ENCODE peak calls at places on chromosomes 6 and 20, in nine cellular contexts. H is cardiac muscle cell, V is choroid plexus epithelial cell, Y is GM12865, S is A549, X is ovary, Z is SK-N-SH, N is lower lobe of right lung, E is fibroblast of the aortic adventitia. P is an unnamed sample.

GRCh38 chr6:47710295-47710694 is 11.9 kb downstream of the ADGRF4 start:
- DNase-seq in X (no peak), E (no peak), N (no peak), V (no peak), S (no peak), H (no peak), Y (no peak), Z (no peak), P (no peak)

GRCh38 chr20:46111028-46111835 is 6.9 kb upstream of the CD40 start:
- DNase-seq in V (no peak), E (peak), Y (peak), S (no peak), Z (no peak), X (no peak), N (peak), H (no peak), P (no peak)

GRCh38 chr20:59735486-59735885 is 131.1 kb downstream of the PHACTR3 start:
- DNase-seq in Z (no peak), X (no peak), H (no peak), S (no peak), V (no peak), N (no peak), E (no peak), Y (no peak), P (no peak)

GRCh38 chr6:84065718-84066290 is 32.2 kb downstream of the MRAP2 start:
- DNase-seq in N (no peak), S (no peak), Z (no peak), V (peak), Y (peak), H (peak), X (no peak), E (peak), P (no peak)

GRCh38 chr6:100267002-100267401 is 197.7 kb downstream of the SIM1 start:
- DNase-seq in E (peak), V (no peak), H (no peak), S (no peak), N (no peak), X (no peak), Y (no peak), Z (no peak), P (no peak)

GRCh38 chr6:161367472-161367871 is 93.6 kb upstream of the AGPAT4 start:
- DNase-seq in Y (no peak), N (no peak), H (peak), S (no peak), V (no peak), E (no peak), X (no peak), Z (no peak), P (no peak)

GRCh38 chr6:86615299-86615698 is 322.0 kb upstream of the HTR1E start:
- DNase-seq in H (no peak), Z (no peak), V (no peak), Y (no peak), E (no peak), N (no peak), S (no peak), X (no peak), P (no peak)

GRCh38 chr20:58003525-58003924 is 224.9 kb downstream of the ANKRD60 start:
- DNase-seq in Z (no peak), E (no peak), X (no peak), H (no peak), Y (peak), V (no peak), S (peak), N (no peak), P (no peak)

GRCh38 chr6:89440200-89440599 is 7.2 kb downstream of the ANKRD6 start:
- DNase-seq in E (no peak), X (no peak), V (no peak), Y (no peak), N (no peak), Z (no peak), H (no peak), S (no peak), P (peak)

GRCh38 chr6:48957781-48958180 is 505.3 kb downstream of the MMUT start:
- DNase-seq in N (no peak), E (peak), X (no peak), S (no peak), Z (no peak), H (peak), Y (no peak), V (peak), P (no peak)

GRCh38 chr20:3971145-3971544 is 44.2 kb downstream of the RNF24 start:
- DNase-seq in X (no peak), Y (no peak), E (no peak), N (no peak), S (no peak), Z (no peak), H (peak), V (no peak), P (no peak)
- H3K4me3 ChIP-seq in X (no peak), Y (no peak), E (no peak), N (no peak), S (no peak), Z (no peak), H (no peak), V (no peak), P (no peak)

DNA sequence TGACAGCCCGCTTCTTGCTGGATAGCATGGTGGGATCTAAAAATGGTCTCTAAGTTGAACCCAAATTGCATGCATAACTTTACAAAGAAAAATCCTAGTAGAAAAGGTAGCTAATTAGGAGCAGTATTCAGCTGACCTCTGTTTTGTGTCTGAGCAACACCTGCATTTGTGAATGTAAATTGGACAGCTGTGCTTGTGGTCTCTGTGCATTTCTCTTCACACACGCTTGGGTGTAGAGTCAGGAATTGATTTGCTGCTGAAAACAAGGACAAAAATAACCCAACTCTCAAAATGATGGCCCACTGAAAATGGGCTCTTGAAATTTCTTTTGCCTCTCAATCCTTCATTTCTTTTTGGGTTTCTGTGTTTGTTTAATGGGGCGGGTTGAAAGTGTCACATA is 46.3 kb downstream of the SOBP start:
- DNase-seq in N (no peak), H (no peak), S (no peak), Z (no peak), Y (peak), X (no peak), V (no peak), E (no peak), P (no peak)
- H3K4me3 ChIP-seq in N (no peak), H (no peak), S (no peak), Z (no peak), Y (no peak), X (no peak), V (no peak), E (no peak), P (no peak)

DNA sequence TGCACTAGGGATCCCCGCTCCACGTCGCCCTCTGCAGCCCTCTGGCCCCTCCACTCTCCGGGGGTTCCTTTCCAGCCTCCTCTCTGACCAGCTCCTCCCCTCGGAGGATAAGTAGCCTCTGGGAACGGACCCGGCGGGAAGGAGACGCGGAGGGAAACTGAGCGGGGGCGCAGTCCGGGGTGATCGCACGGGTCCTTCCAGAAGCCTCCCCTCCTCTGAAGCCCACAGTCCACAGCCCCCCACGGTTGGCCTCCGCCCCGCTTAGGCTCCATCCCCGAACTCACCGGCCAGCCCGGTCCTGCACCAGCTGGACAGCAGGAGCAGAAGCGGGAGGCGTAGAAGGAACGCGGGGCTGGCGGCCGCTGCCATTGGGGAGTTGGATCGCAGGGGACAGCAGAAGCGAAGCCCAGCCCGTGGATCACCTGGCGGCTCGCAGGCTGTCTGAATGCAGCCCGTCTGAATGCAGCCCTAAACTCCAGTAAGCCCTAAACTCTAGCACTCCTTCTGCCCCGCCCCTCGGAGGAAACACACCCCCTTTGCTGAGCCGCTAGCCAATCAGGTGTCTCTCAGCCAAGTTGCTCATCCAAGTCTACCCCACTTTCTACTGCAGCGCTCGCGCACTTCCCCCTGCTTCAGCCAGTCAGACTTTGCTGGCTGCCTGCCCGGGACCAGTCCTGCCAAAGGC is at the start of gene RAET1G:
- DNase-seq in E (peak), Z (peak), Y (peak), X (peak), V (peak), S (peak), N (peak), H (peak), P (peak)
- H3K4me3 ChIP-seq in E (peak), Z (peak), Y (no peak), X (peak), V (peak), S (peak), N (peak), H (peak), P (peak)

DNA sequence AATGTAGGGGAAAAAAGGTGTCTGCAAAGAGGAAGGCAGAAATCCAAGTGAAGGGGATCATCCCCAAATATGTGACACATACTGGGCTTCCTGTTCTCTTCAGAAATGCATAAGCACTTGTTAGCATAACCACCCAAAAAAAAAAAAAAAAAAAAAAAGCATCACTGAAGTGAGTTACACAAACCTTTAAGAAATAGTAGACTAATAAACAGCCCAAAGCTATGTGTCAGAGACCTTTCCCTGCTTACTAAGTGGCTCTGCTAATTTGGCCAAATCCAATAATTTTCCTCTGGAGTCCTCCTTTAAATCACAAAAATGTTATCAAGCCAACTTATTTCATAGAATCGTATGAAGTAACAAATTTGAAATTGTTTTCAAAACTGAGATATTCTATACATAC is 7.5 kb upstream of the DST start:
- DNase-seq in H (no peak), S (no peak), Y (no peak), Z (no peak), X (no peak), N (no peak), E (no peak), V (no peak), P (no peak)
- H3K4me3 ChIP-seq in H (no peak), S (no peak), Y (no peak), Z (no peak), X (no peak), N (no peak), E (no peak), V (no peak), P (no peak)